ENCODE peak calls at places on chromosome 16, in six cellular contexts. I, X, B, G, M and L are unnamed samples. For H3K4me1 and H3K36me3, the result is how much of the 10 kb centered on the place peaks cover.

GRCh38 chr16:67959520-67959919 is 8.9 kb downstream of the SLC12A4 start:
- DNase-seq in I (no peak), X (peak), B (no peak), G (no peak), M (no peak), L (no peak)

GRCh38 chr16:85557976-85558589 is 55.0 kb upstream of the GSE1 start:
- DNase-seq in I (no peak), X (no peak), B (peak), G (peak), M (peak), L (no peak)

GRCh38 chr16:28597692-28598261 is 927 bp upstream of the SULT1A2 start:
- DNase-seq in I (no peak), X (no peak), B (no peak), G (no peak), M (peak), L (no peak)

GRCh38 chr16:55367301-55367745 is 43.3 kb downstream of the IRX6 start:
- DNase-seq in I (no peak), X (no peak), B (no peak), G (no peak), M (no peak), L (no peak)

GRCh38 chr16:1306344-1306743 is 3.1 kb upstream of the UBE2I start:
- DNase-seq in I (no peak), X (no peak), B (no peak), G (no peak), M (no peak), L (no peak)

GRCh38 chr16:70453891-70454220 is 539 bp upstream of the FCSK start:
- DNase-seq in I (peak), X (no peak), B (no peak), G (no peak), M (peak), L (no peak)

GRCh38 chr16:11367483-11367906 is 22.2 kb downstream of the RMI2 start:
- DNase-seq in I (no peak), X (no peak), B (no peak), G (no peak), M (no peak), L (no peak)

GRCh38 chr16:76650579-76650978 is 373.4 kb downstream of the CNTNAP4 start:
- DNase-seq in I (no peak), X (no peak), B (no peak), G (peak), M (no peak), L (no peak)

GRCh38 chr16:72976747-72977064 is 71.2 kb downstream of the ZFHX3 start:
- DNase-seq in I (no peak), X (no peak), B (no peak), G (no peak), M (no peak), L (no peak)

GRCh38 chr16:12059216-12059769 is 82.8 kb downstream of the SNX29 start:
- DNase-seq in I (no peak), X (no peak), B (no peak), G (no peak), M (no peak), L (no peak)

GRCh38 chr16:16148755-16149154 is 74.5 kb downstream of the ABCC6 start:
- DNase-seq in I (no peak), X (peak), B (no peak), G (no peak), M (no peak), L (no peak)

GRCh38 chr16:21563676-21564075 is 35.7 kb upstream of the METTL9 start:
- DNase-seq in I (no peak), X (peak), B (no peak), G (no peak), M (no peak), L (no peak)

GRCh38 chr16:29678691-29679267 is at the start of gene QPRT:
- DNase-seq in I (no peak), X (peak), B (no peak), G (no peak), M (peak), L (no peak)

GRCh38 chr16:75306102-75306762 is 54.8 kb upstream of the BCAR1 start:
- DNase-seq in I (no peak), X (peak), B (no peak), G (no peak), M (no peak), L (no peak)

GRCh38 chr16:85969159-85969558 is 70.2 kb downstream of the IRF8 start:
- DNase-seq in I (no peak), X (no peak), B (no peak), G (peak), M (no peak), L (no peak)

GRCh38 chr16:84881702-84882521 is 62.1 kb downstream of the CRISPLD2 start:
- DNase-seq in I (no peak), X (no peak), B (no peak), G (peak), M (no peak), L (no peak)

GRCh38 chr16:25747160-25747758 is 55.5 kb downstream of the HS3ST4 start:
- DNase-seq in I (no peak), X (no peak), B (no peak), G (no peak), M (peak), L (no peak)

GRCh38 chr16:48963306-48963705 is 318.3 kb downstream of the CBLN1 start:
- DNase-seq in I (no peak), X (no peak), B (no peak), G (peak), M (no peak), L (no peak)

GRCh38 chr16:86496262-86496928 is 13.9 kb upstream of the FOXF1 start:
- DNase-seq in I (no peak), X (no peak), B (no peak), G (no peak), M (no peak), L (no peak)

GRCh38 chr16:7548796-7549318 is 216.2 kb downstream of the RBFOX1 start:
- DNase-seq in I (no peak), X (no peak), B (no peak), G (no peak), M (no peak), L (no peak)

GRCh38 chr16:57977418-57978069 is 6.6 kb upstream of the CNGB1 start:
- DNase-seq in I (no peak), X (no peak), B (no peak), G (no peak), M (peak), L (no peak)

GRCh38 chr16:29146266-29146665 is 161.4 kb downstream of the LAT start:
- DNase-seq in I (no peak), X (no peak), B (no peak), G (no peak), M (no peak), L (no peak)

GRCh38 chr16:50081428-50082018 is 15.8 kb downstream of the HEATR3 start:
- DNase-seq in I (no peak), X (no peak), B (no peak), G (no peak), M (no peak), L (no peak)

GRCh38 chr16:50083996-50084395 is 18.2 kb downstream of the HEATR3 start:
- DNase-seq in I (no peak), X (no peak), B (no peak), G (no peak), M (no peak), L (no peak)

GRCh38 chr16:50079741-50080140 is 14.0 kb downstream of the HEATR3 start:
- DNase-seq in I (no peak), X (no peak), B (no peak), G (peak), M (no peak), L (no peak)
- H3K4me1 ChIP-seq in I (under half), X (under half), B (under half), G (under half), M (under half), L (under half)

DNA sequence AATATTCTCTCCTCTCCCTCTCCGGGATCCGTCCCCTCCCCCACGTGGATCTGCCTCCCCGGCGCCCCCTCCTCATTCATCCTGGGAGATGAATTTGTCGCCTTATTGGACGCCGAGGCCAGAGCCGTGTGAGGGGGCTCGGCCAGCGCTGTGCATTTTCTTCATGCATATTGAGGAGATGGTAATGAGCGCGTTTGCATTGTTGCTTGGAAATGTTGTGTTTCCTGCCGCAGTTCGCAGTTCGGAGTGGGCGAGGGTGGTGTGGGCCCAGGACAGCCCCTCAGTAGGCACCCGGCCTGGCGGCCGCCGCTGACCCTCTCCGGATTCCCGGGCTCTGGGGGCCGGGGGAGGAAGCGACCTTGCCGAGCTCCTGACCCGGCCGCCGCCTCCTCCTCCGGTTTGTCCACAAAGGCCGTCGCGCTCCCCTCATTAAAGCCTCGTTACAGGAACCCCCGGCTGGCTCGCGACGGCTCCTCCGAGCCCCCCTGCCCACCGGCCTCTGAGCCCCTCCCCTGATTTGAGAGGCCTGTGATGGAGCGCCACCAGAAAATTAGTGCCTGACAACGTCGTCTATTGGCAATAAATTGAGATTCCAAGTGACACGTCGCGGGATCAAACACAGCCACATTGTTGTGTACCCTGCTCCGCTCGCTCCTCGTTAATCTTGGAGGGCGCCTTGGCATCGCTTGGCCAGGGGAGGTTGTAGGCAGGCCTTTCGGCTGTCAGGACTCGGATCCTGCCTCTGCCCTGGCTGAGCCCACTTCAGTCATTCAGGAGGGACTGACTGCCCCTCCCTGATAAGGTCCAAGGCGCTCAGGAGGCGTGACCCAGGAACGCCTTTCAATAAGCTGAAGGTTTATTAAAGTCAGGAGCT is 4.8 kb upstream of the IRX3 start:
- DNase-seq in I (no peak), X (no peak), B (no peak), G (no peak), M (peak), L (no peak)
- H3K36me3 ChIP-seq in I (under half), X (under half), B (under half), G (under half), M (under half), L (under half)

GRCh38 chr16:4532238-4532637 is 6.3 kb downstream of the CDIP1 start:
- DNase-seq in I (no peak), X (no peak), B (no peak), G (no peak), M (no peak), L (no peak)
- H3K4me1 ChIP-seq in I (under half), X (under half), B (under half), G (under half), M (under half), L (under half)

DNA sequence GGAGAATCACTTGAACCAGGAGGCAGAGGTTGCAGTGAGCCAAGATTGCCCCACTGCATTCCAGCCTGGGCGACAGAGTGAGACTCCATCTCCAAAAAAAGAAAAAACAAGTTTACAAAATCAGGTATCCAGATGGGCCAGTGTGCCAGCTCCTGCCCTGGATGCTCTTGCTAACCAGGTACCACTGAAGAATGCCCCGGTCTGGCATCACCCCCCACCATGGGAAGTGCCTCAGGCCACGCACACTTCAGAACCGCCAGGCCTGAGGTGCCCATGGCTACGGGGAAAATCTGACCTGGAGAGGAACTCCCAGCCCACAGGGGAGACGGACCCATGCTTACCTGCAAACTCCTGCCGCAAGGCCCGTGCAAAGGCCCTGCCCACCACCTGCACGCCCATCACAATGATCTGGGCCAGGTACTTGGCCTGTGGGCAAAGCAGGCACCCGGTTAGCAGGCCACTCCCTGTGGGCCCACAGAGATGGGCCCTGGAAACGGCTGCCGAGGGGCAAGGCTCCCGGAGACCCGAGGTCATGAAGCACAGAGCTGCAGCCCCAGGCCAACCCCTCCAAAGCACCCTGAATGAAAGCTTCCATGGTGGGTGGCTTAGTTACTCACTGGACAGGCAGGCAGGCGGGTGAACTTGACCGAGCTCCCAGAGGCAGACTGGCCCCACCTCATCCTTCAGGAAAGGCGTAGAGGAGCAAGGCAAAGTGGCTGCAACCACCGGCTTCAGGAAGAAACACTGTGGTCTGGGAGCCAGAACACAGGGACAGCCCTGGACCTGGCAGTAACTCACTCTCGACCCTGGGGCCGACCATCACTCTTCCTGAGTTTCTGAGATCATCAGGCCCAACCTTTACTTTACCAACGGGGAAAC is 8.0 kb downstream of the PAM16 start:
- DNase-seq in I (no peak), X (no peak), B (no peak), G (no peak), M (no peak), L (no peak)
- H3K36me3 ChIP-seq in I (under half), X (under half), B (under half), G (under half), M (under half), L (under half)

DNA sequence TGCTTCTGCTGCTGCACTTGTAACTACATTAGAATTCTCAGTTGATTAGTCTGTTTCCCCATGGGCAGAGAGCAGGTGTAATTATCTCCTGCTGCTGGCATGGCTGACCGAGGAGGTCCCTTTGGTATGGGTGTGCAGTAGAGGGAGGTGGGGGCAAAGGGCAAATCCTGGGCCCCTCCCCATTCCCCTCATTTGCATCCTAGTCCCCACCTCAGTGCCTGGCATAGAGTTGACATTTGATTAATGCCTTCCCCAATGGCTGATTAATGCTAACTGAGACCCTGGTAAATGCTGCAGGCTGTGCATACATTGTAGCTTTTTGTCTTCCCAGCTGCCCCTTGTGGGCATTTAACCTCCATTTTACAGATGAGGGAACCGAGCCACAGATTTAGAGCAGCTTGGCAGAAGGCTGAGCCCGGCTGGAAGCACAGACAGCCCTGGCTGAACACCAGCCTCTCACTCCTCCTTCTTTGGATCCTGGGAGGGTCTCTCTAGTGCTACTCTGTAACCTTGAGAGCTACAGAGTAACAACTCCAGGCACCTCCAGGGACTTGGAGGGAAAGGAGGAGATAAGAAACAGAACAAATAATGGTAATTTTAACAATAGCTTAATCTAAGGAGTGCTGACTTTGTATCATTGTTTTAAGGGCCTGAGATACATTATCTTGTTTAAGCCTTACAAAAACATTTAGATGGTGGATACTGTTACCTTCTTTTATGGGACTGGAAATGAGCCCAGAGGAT is 5.1 kb downstream of the PLCG2 start:
- DNase-seq in I (no peak), X (no peak), B (no peak), G (no peak), M (no peak), L (no peak)
- H3K4me1 ChIP-seq in I (under half), X (under half), B (under half), G (under half), M (under half), L (under half)

DNA sequence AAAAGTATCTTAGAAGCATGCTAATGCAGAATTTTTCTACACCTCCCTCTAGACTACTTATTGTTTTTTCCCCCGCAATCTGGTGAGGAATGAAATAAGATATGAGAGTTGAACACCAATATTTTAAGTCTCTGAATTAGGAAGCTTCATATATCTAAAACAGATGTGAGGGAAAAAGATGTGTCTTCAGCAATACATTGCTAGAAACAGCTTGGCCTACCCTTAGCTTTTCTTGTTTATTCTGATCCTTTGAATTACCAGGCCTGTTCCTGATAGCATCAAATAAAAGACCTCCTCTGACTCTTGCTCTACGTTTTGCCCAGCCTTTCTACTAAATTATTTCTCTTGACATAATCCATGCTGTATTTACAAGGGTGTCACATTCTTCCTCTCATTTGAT is 221.8 kb downstream of the CDH11 start:
- DNase-seq in I (no peak), X (no peak), B (no peak), G (no peak), M (no peak), L (no peak)
- H3K36me3 ChIP-seq in I (under half), X (under half), B (under half), G (under half), M (under half), L (under half)

DNA sequence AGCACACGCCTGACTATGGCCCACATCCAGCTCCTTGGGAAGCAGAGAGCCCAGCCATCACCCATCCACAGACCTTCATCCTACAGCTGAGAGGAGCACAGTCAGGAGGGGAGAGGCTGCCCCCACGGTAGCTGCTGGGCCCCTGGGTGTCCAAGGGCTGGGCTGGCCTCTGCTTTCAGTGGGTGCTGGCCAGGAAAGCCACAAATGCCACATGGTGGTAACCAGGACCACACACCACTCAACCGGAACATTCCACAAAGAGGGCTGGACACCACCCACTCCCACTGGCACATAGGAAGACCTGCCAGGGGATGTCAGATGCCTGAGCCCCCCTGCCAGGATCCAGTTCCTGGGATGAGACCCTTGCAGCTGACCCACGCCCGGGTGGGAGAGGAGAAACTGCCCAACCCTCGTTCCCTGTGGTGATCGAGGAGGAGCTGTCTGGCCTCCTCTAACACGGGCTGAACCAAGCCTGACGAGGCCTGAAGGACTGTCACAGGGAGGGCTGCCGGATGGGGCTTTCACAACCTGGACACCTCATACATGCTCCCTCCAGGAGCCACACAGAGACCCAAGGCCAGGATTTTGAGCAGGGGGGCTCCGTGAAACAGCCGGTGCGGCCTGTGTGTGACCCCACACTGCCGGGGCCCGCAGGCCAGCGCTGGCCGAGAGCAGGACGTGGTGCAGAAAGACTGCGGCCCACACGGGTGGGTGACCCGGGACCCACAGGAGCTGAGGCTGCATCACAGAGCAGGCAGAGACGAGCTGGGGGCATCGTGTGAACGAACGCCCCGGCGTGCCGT is 30.7 kb downstream of the PIEZO1 start:
- DNase-seq in I (no peak), X (no peak), B (no peak), G (no peak), M (no peak), L (no peak)
- H3K4me1 ChIP-seq in I (under half), X (under half), B (under half), G (under half), M (under half), L (under half)

GRCh38 chr16:3673201-3673600 is 18.7 kb downstream of the DNASE1 start:
- DNase-seq in I (no peak), X (no peak), B (no peak), G (no peak), M (no peak), L (no peak)
- H3K36me3 ChIP-seq in I (under half), X (under half), B (under half), G (under half), M (under half), L (under half)